ENCODE peak calls at places on chromosomes 16 and 17, in nine cellular contexts. A is glutamatergic neuron; D is NCI-H510A; Q is hepatic stellate cell; T is activated naive CD4-positive, alpha-beta T cell; O is HuH-7; Z is heart right ventricle; J is tibial artery; P is hypothalamus. U is an unnamed sample.

GRCh38 chr17:73371285-73371684 is 59.5 kb upstream of the CDC42EP4 start:
- DNase-seq in A (no peak), D (no peak), Q (peak), T (no peak), O (no peak), Z (no peak), J (no peak), P (no peak), U (no peak)

GRCh38 chr17:28227278-28228108 is 91.5 kb upstream of the TMEM97 start:
- DNase-seq in A (peak), D (peak), Q (peak), T (no peak), O (peak), Z (peak), J (peak), P (no peak), U (peak)

GRCh38 chr17:78729636-78730035 is 52.4 kb downstream of the CYTH1 start:
- DNase-seq in A (no peak), D (no peak), Q (no peak), T (no peak), O (no peak), Z (no peak), J (no peak), P (no peak), U (no peak)

GRCh38 chr16:4327782-4328579 is 12.1 kb downstream of the GLIS2 start:
- DNase-seq in A (peak), D (no peak), Q (peak), T (peak), O (peak), Z (peak), J (peak), P (no peak), U (peak)

GRCh38 chr16:70769761-70770160 is 31.2 kb downstream of the VAC14 start:
- DNase-seq in A (no peak), D (no peak), Q (no peak), T (no peak), O (no peak), Z (no peak), J (no peak), P (no peak), U (no peak)

GRCh38 chr17:60141111-60142018 is 8.4 kb upstream of the CA4 start:
- DNase-seq in A (peak), D (no peak), Q (no peak), T (no peak), O (no peak), Z (no peak), J (no peak), P (no peak), U (no peak)

GRCh38 chr17:48841395-48841831 is 10.6 kb downstream of the CALCOCO2 start:
- DNase-seq in A (no peak), D (no peak), Q (peak), T (no peak), O (no peak), Z (no peak), J (no peak), P (no peak), U (peak)

GRCh38 chr16:75919664-75920063 is 193.4 kb upstream of the CPHXL start:
- DNase-seq in A (no peak), D (no peak), Q (no peak), T (no peak), O (no peak), Z (no peak), J (no peak), P (no peak), U (no peak)

GRCh38 chr17:78329263-78330059 is 30.4 kb downstream of the SOCS3 start:
- DNase-seq in A (no peak), D (no peak), Q (peak), T (no peak), O (no peak), Z (no peak), J (no peak), P (no peak), U (no peak)

GRCh38 chr17:76371656-76372628 is 12.5 kb upstream of the SPHK1 start:
- DNase-seq in A (no peak), D (no peak), Q (peak), T (no peak), O (no peak), Z (peak), J (no peak), P (no peak), U (no peak)

GRCh38 chr17:50768348-50768761 is 1.0 kb upstream of the ANKRD40CL start:
- DNase-seq in A (no peak), D (peak), Q (no peak), T (no peak), O (peak), Z (no peak), J (no peak), P (no peak), U (no peak)

GRCh38 chr17:15463363-15463762 is 4.1 kb downstream of the CDRT4 start:
- DNase-seq in A (no peak), D (no peak), Q (peak), T (no peak), O (no peak), Z (no peak), J (peak), P (no peak), U (no peak)

GRCh38 chr17:40433551-40434384 is 9.5 kb upstream of the IGFBP4 start:
- DNase-seq in A (no peak), D (no peak), Q (no peak), T (peak), O (no peak), Z (no peak), J (peak), P (no peak), U (no peak)

GRCh38 chr17:46878055-46878454 is 26.7 kb downstream of the WNT9B start:
- DNase-seq in A (no peak), D (no peak), Q (no peak), T (no peak), O (no peak), Z (peak), J (peak), P (no peak), U (no peak)

GRCh38 chr17:10352866-10353265 is 19.9 kb downstream of the MYH13 start:
- DNase-seq in A (no peak), D (no peak), Q (no peak), T (no peak), O (no peak), Z (no peak), J (no peak), P (no peak), U (no peak)

GRCh38 chr17:70313031-70313430 is 143.7 kb downstream of the KCNJ2 start:
- DNase-seq in A (no peak), D (no peak), Q (no peak), T (no peak), O (no peak), Z (no peak), J (no peak), P (no peak), U (no peak)

GRCh38 chr17:17346428-17347233 is 43.5 kb downstream of the NT5M start:
- DNase-seq in A (no peak), D (no peak), Q (no peak), T (no peak), O (no peak), Z (no peak), J (peak), P (no peak), U (no peak)

GRCh38 chr16:76456016-76456415 is 178.8 kb downstream of the CNTNAP4 start:
- DNase-seq in A (no peak), D (no peak), Q (no peak), T (no peak), O (no peak), Z (no peak), J (no peak), P (no peak), U (no peak)

GRCh38 chr17:49218941-49219913 is 8.7 kb downstream of the ABI3 start:
- DNase-seq in A (no peak), D (no peak), Q (no peak), T (peak), O (no peak), Z (peak), J (no peak), P (no peak), U (peak)

GRCh38 chr16:68387301-68387700 is 61.0 kb downstream of the SMPD3 start:
- DNase-seq in A (no peak), D (no peak), Q (no peak), T (no peak), O (no peak), Z (no peak), J (no peak), P (no peak), U (no peak)

GRCh38 chr17:33436321-33436720 is 143.2 kb upstream of the ASIC2 start:
- DNase-seq in A (no peak), D (no peak), Q (no peak), T (no peak), O (no peak), Z (no peak), J (no peak), P (no peak), U (no peak)

GRCh38 chr16:9072806-9073341 is 18.6 kb upstream of the HAPSTR1 start:
- DNase-seq in A (no peak), D (no peak), Q (peak), T (no peak), O (no peak), Z (no peak), J (no peak), P (no peak), U (no peak)